ENCODE peak calls at places on chromosome 22, in eight cellular contexts. One of them, this sample, is unnamed.
A peak's percentile ranks its signal among the peaks of the same experiment; 100 is the strongest.

GRCh38 chr22:16774911-16775529 is 50.2 kb downstream of the XKR3 start:
- ATAC-seq in GM23338: no peak
- ATAC-seq in upper lobe of left lung: no peak
- ATAC-seq in HepG2: no peak
- ATAC-seq in GM12878: no peak
- ATAC-seq in K562: peak; percentile 62
- ATAC-seq in HCT116: peak; percentile 50
- ATAC-seq in Panc1: no peak
- ATAC-seq in this sample: no peak

GRCh38 chr22:38767313-38767712 is 11.5 kb upstream of the SUN2 start:
- ATAC-seq in Panc1: no peak
- ATAC-seq in upper lobe of left lung: no peak
- ATAC-seq in GM23338: no peak
- ATAC-seq in HepG2: no peak
- ATAC-seq in K562: no peak
- ATAC-seq in HCT116: no peak
- ATAC-seq in GM12878: no peak
- ATAC-seq in this sample: no peak

GRCh38 chr22:17430298-17430900 is 61.1 kb downstream of the CECR2 start:
- ATAC-seq in Panc1: no peak
- ATAC-seq in HepG2: no peak
- ATAC-seq in GM23338: peak; percentile 14
- ATAC-seq in K562: peak; percentile 41
- ATAC-seq in GM12878: no peak
- ATAC-seq in HCT116: no peak
- ATAC-seq in upper lobe of left lung: peak; percentile 48
- ATAC-seq in this sample: peak; percentile 84

GRCh38 chr22:50171319-50171964 is 911 bp downstream of the PANX2 start:
- ATAC-seq in GM12878: no peak
- ATAC-seq in Panc1: no peak
- ATAC-seq in HCT116: no peak
- ATAC-seq in GM23338: peak; percentile 19
- ATAC-seq in K562: no peak
- ATAC-seq in upper lobe of left lung: no peak
- ATAC-seq in HepG2: peak; percentile 37
- ATAC-seq in this sample: no peak

GRCh38 chr22:33465554-33465953 is 407.4 kb upstream of the SYN3 start:
- ATAC-seq in Panc1: no peak
- ATAC-seq in K562: no peak
- ATAC-seq in HepG2: no peak
- ATAC-seq in GM23338: no peak
- ATAC-seq in upper lobe of left lung: no peak
- ATAC-seq in GM12878: no peak
- ATAC-seq in HCT116: no peak
- ATAC-seq in this sample: no peak

GRCh38 chr22:25404556-25404922 is 159.9 kb upstream of the GRK3 start:
- ATAC-seq in upper lobe of left lung: peak; percentile 15
- ATAC-seq in K562: peak; percentile 24
- ATAC-seq in GM12878: peak; percentile 10
- ATAC-seq in GM23338: no peak
- ATAC-seq in HCT116: no peak
- ATAC-seq in Panc1: no peak
- ATAC-seq in HepG2: no peak
- ATAC-seq in this sample: no peak

GRCh38 chr22:27845603-27846100 is 44.1 kb upstream of the MN1 start:
- ATAC-seq in K562: no peak
- ATAC-seq in upper lobe of left lung: no peak
- ATAC-seq in HCT116: no peak
- ATAC-seq in GM12878: no peak
- ATAC-seq in HepG2: no peak
- ATAC-seq in Panc1: no peak
- ATAC-seq in GM23338: peak; percentile 40
- ATAC-seq in this sample: no peak

GRCh38 chr22:45218974-45219373 is 21.7 kb downstream of the KIAA0930 start:
- ATAC-seq in HepG2: no peak
- ATAC-seq in HCT116: no peak
- ATAC-seq in upper lobe of left lung: peak; percentile 51
- ATAC-seq in GM12878: peak; percentile 96
- ATAC-seq in K562: no peak
- ATAC-seq in Panc1: no peak
- ATAC-seq in GM23338: no peak
- ATAC-seq in this sample: no peak

GRCh38 chr22:49372530-49373288 is 455.0 kb downstream of the BRD1 start:
- ATAC-seq in HCT116: peak; percentile 97
- ATAC-seq in upper lobe of left lung: peak; percentile 5
- ATAC-seq in HepG2: peak; percentile 94
- ATAC-seq in GM23338: peak; percentile 86
- ATAC-seq in K562: peak; percentile 87
- ATAC-seq in Panc1: peak; percentile 79
- ATAC-seq in GM12878: no peak
- ATAC-seq in this sample: no peak

GRCh38 chr22:37764622-37765021 is 43.1 kb upstream of the GCAT start:
- ATAC-seq in HCT116: no peak
- ATAC-seq in GM12878: peak; percentile 36
- ATAC-seq in Panc1: no peak
- ATAC-seq in K562: no peak
- ATAC-seq in HepG2: no peak
- ATAC-seq in GM23338: no peak
- ATAC-seq in upper lobe of left lung: no peak
- ATAC-seq in this sample: peak; percentile 44

GRCh38 chr22:28864878-28865596 is 18.3 kb upstream of the ZNRF3 start:
- ATAC-seq in K562: no peak
- ATAC-seq in GM12878: no peak
- ATAC-seq in HepG2: peak; percentile 92
- ATAC-seq in upper lobe of left lung: peak; percentile 35
- ATAC-seq in HCT116: no peak
- ATAC-seq in GM23338: no peak
- ATAC-seq in Panc1: no peak
- ATAC-seq in this sample: no peak

GRCh38 chr22:11627436-11627797 is 3900.6 kb upstream of the OR11H1 start:
- ATAC-seq in GM12878: no peak
- ATAC-seq in GM23338: no peak
- ATAC-seq in K562: no peak
- ATAC-seq in Panc1: no peak
- ATAC-seq in HepG2: no peak
- ATAC-seq in upper lobe of left lung: peak; percentile 39
- ATAC-seq in HCT116: no peak
- ATAC-seq in this sample: peak; percentile 25

GRCh38 chr22:45644714-45645113 is 26.9 kb upstream of the ATXN10 start:
- ATAC-seq in K562: no peak
- ATAC-seq in HCT116: no peak
- ATAC-seq in HepG2: no peak
- ATAC-seq in upper lobe of left lung: no peak
- ATAC-seq in GM23338: no peak
- ATAC-seq in Panc1: no peak
- ATAC-seq in GM12878: no peak
- ATAC-seq in this sample: no peak

GRCh38 chr22:20937031-20937793 is 20.0 kb downstream of the CRKL start:
- ATAC-seq in Panc1: peak; percentile 51
- ATAC-seq in HCT116: no peak
- ATAC-seq in upper lobe of left lung: peak; percentile 71
- ATAC-seq in GM23338: peak; percentile 52
- ATAC-seq in GM12878: peak; percentile 52
- ATAC-seq in K562: peak; percentile 52
- ATAC-seq in HepG2: peak; percentile 70
- ATAC-seq in this sample: no peak

GRCh38 chr22:38730411-38730871 is 24.7 kb downstream of the GTPBP1 start:
- ATAC-seq in GM12878: no peak
- ATAC-seq in HepG2: no peak
- ATAC-seq in K562: no peak
- ATAC-seq in HCT116: no peak
- ATAC-seq in upper lobe of left lung: no peak
- ATAC-seq in GM23338: no peak
- ATAC-seq in Panc1: no peak
- ATAC-seq in this sample: no peak

GRCh38 chr22:44245438-44245837 is 64.7 kb downstream of the PARVG start:
- ATAC-seq in Panc1: no peak
- ATAC-seq in K562: no peak
- ATAC-seq in GM12878: no peak
- ATAC-seq in GM23338: no peak
- ATAC-seq in HepG2: no peak
- ATAC-seq in upper lobe of left lung: no peak
- ATAC-seq in HCT116: no peak
- ATAC-seq in this sample: no peak

GRCh38 chr22:35837328-35837727 is 119.7 kb downstream of the APOL5 start:
- ATAC-seq in K562: no peak
- ATAC-seq in Panc1: no peak
- ATAC-seq in GM12878: no peak
- ATAC-seq in HCT116: no peak
- ATAC-seq in GM23338: no peak
- ATAC-seq in upper lobe of left lung: no peak
- ATAC-seq in HepG2: no peak
- ATAC-seq in this sample: no peak

GRCh38 chr22:35838849-35839646 is 121.4 kb downstream of the APOL5 start:
- ATAC-seq in GM23338: peak; percentile 10
- ATAC-seq in GM12878: no peak
- ATAC-seq in HepG2: no peak
- ATAC-seq in Panc1: no peak
- ATAC-seq in HCT116: no peak
- ATAC-seq in upper lobe of left lung: peak; percentile 37
- ATAC-seq in K562: no peak
- ATAC-seq in this sample: peak; percentile 44

GRCh38 chr22:35834080-35834479 is 116.4 kb downstream of the APOL5 start:
- ATAC-seq in GM12878: no peak
- ATAC-seq in Panc1: no peak
- ATAC-seq in GM23338: no peak
- ATAC-seq in HepG2: no peak
- ATAC-seq in HCT116: no peak
- ATAC-seq in upper lobe of left lung: no peak
- ATAC-seq in K562: no peak
- ATAC-seq in this sample: no peak

GRCh38 chr22:35835267-35835997 is 117.8 kb downstream of the APOL5 start:
- ATAC-seq in upper lobe of left lung: peak; percentile 21
- ATAC-seq in HCT116: no peak
- ATAC-seq in GM23338: no peak
- ATAC-seq in K562: no peak
- ATAC-seq in GM12878: no peak
- ATAC-seq in Panc1: no peak
- ATAC-seq in HepG2: no peak
- ATAC-seq in this sample: no peak

DNA sequence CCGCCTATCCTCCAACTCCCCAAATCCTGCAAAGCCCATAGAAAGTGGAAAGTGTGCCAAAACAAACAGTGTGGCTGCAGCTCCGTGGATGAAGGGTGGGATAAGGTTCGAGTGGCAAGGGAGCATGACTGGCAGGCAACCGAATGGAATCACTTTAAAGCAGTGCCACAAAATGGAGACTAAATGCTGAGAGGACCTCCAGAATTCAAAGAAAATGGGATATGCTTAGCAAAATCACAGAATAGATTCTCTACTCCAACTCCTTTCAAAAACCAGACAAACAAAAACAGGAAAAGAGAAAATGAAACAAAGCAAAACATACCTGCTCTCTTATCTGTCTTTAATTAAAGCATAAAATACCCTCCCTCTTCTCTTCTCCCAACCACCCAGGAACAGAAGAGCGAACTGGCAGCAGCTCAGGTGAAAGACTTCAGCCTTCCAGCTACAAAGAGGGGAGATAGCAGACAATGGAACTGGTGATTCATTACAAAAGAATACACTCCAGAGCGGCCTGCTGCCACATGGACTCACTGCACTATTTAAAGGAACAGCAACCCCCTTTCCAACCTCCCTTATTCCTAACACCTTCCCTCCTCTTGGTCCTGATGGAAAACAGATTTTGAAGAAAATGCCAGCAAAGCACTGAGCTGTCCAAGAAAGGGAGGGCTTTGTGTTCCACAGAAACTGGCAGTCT is 118.5 kb downstream of the APOL5 start:
- ATAC-seq in upper lobe of left lung: peak; percentile 80
- ATAC-seq in HCT116: peak; percentile 74
- ATAC-seq in GM12878: no peak
- ATAC-seq in Panc1: peak; percentile 80
- ATAC-seq in HepG2: peak; percentile 95
- ATAC-seq in K562: peak; percentile 28
- ATAC-seq in GM23338: peak; percentile 82
- ATAC-seq in this sample: peak; percentile 58
- TF ChIP-seq POLR2AphosphoS5 in upper lobe of left lung: no peak
- TF ChIP-seq POLR2AphosphoS5 in HCT116: no peak
- TF ChIP-seq POLR2AphosphoS5 in GM12878: no peak
- TF ChIP-seq POLR2AphosphoS5 in Panc1: peak; percentile 49
- TF ChIP-seq POLR2AphosphoS5 in HepG2: no peak
- TF ChIP-seq POLR2AphosphoS5 in K562: no peak
- TF ChIP-seq POLR2AphosphoS5 in GM23338: no peak
- TF ChIP-seq POLR2AphosphoS5 in this sample: peak; percentile 30

GRCh38 chr22:30574095-30574981 is at the start of gene GAL3ST1:
- ATAC-seq in upper lobe of left lung: no peak
- ATAC-seq in GM23338: peak; percentile 66
- ATAC-seq in HCT116: peak; percentile 28
- ATAC-seq in HepG2: peak; percentile 81
- ATAC-seq in K562: no peak
- ATAC-seq in Panc1: peak; percentile 39
- ATAC-seq in GM12878: no peak
- ATAC-seq in this sample: no peak
- H3K4me3 ChIP-seq in upper lobe of left lung: no peak within 1 kb of the TSS
- H3K4me3 ChIP-seq in GM23338: peak within 1 kb of the TSS; percentile 74
- H3K4me3 ChIP-seq in HCT116: no peak within 1 kb of the TSS
- H3K4me3 ChIP-seq in HepG2: peak within 1 kb of the TSS; percentile 84
- H3K4me3 ChIP-seq in K562: no peak within 1 kb of the TSS
- H3K4me3 ChIP-seq in Panc1: no peak within 1 kb of the TSS
- H3K4me3 ChIP-seq in GM12878: no peak within 1 kb of the TSS
- H3K4me3 ChIP-seq in this sample: peak within 1 kb of the TSS; percentile 35

GRCh38 chr22:41844513-41844912 is 11.6 kb downstream of the SREBF2 start:
- ATAC-seq in K562: peak; percentile 5
- ATAC-seq in GM12878: no peak
- ATAC-seq in HepG2: no peak
- ATAC-seq in GM23338: no peak
- ATAC-seq in HCT116: no peak
- ATAC-seq in upper lobe of left lung: no peak
- ATAC-seq in Panc1: no peak
- ATAC-seq in this sample: no peak
- TF ChIP-seq POLR2AphosphoS5 in K562: no peak
- TF ChIP-seq POLR2AphosphoS5 in GM12878: no peak
- TF ChIP-seq POLR2AphosphoS5 in HepG2: no peak
- TF ChIP-seq POLR2AphosphoS5 in GM23338: no peak
- TF ChIP-seq POLR2AphosphoS5 in HCT116: no peak
- TF ChIP-seq POLR2AphosphoS5 in upper lobe of left lung: no peak
- TF ChIP-seq POLR2AphosphoS5 in Panc1: no peak
- TF ChIP-seq POLR2AphosphoS5 in this sample: no peak

DNA sequence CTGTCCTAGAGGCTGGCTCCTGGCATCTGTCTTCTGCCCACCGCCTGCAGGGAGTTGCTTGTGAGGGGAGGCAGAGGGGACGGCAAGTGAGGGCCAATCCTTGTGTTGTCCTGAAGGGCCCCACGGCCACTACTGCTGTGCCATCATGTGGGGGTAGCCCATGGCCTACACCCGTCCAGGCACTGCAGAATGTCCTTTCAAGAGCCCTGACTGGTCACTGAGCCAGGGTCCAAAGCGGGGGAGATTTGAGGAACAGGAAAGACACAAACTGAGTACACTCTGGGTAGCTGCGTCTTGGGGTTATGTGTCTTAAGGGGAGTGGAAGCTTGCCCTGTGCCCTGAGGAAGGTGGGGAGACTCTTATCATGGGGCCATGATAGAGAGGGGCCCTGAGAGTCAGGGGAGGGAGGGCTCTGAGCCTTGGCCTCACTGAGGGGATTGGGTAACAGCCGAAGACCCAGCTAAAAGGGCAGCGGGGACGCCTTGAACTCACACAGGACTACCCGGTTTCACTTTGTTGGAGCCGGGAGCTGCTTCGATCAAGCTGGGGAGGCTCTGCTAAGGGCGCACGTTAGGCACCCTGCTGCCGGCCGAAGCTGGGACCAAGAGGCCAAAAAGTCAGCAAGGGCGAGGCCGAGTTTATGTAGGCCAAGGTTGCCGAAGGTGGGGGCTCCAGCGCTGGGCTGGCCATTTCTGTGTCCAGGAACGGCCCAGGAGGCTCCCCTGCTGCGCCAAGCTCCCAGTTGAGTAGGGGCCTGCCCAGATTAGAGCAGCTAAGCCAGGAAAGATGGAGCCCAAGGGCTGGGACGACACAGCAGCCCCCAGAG is 1.9 kb downstream of the TBX1 start:
- ATAC-seq in upper lobe of left lung: no peak
- ATAC-seq in HepG2: peak; percentile 3
- ATAC-seq in K562: peak; percentile 1
- ATAC-seq in GM12878: no peak
- ATAC-seq in Panc1: no peak
- ATAC-seq in HCT116: no peak
- ATAC-seq in GM23338: no peak
- ATAC-seq in this sample: no peak
- H3K4me3 ChIP-seq in upper lobe of left lung: no peak overlapping the region
- H3K4me3 ChIP-seq in HepG2: peak overlapping the region; percentile 59
- H3K4me3 ChIP-seq in K562: peak overlapping the region; percentile 36
- H3K4me3 ChIP-seq in GM12878: no peak overlapping the region
- H3K4me3 ChIP-seq in Panc1: peak overlapping the region; percentile 60
- H3K4me3 ChIP-seq in HCT116: no peak overlapping the region
- H3K4me3 ChIP-seq in GM23338: peak overlapping the region; percentile 43
- H3K4me3 ChIP-seq in this sample: no peak overlapping the region

This sample was measured in gastroesophageal sphincter.